ENCODE peak calls at places on chromosomes 1 and 21, in six cellular contexts. P, U, F, G, W and N are unnamed samples.

GRCh38 chr1:15704526-15705183 is 20.5 kb downstream of the PLEKHM2 start:
- DNase-seq in P (no peak), U (no peak), F (no peak), G (no peak), W (no peak), N (no peak)

GRCh38 chr1:63713627-63714481 is 60.0 kb upstream of the ROR1 start:
- DNase-seq in P (no peak), U (peak; percentile 49), F (no peak), G (no peak), W (peak; percentile 87), N (no peak)

GRCh38 chr1:206963119-206963712 is 7.0 kb downstream of the FCAMR start:
- DNase-seq in P (no peak), U (no peak), F (no peak), G (no peak), W (peak; percentile 15), N (no peak)

GRCh38 chr1:114334297-114334696 is 176.7 kb downstream of the TRIM33 start:
- DNase-seq in P (no peak), U (no peak), F (no peak), G (no peak), W (no peak), N (no peak)

GRCh38 chr1:12472798-12473551 is 145.0 kb downstream of the DHRS3 start:
- DNase-seq in P (no peak), U (no peak), F (peak; percentile 69), G (no peak), W (no peak), N (peak; percentile 59)

GRCh38 chr1:3192825-3193224 is 123.8 kb downstream of the PRDM16 start:
- DNase-seq in P (no peak), U (no peak), F (no peak), G (no peak), W (no peak), N (no peak)

GRCh38 chr1:95829581-95829980 is 595.6 kb downstream of the RWDD3 start:
- DNase-seq in P (no peak), U (no peak), F (no peak), G (no peak), W (no peak), N (no peak)

GRCh38 chr1:161890574-161890973 is 124.5 kb downstream of the ATF6 start:
- DNase-seq in P (no peak), U (no peak), F (no peak), G (no peak), W (no peak), N (no peak)

GRCh38 chr1:154736840-154737239 is 128.9 kb upstream of the ADAR start:
- DNase-seq in P (no peak), U (no peak), F (no peak), G (no peak), W (peak; percentile 83), N (no peak)

GRCh38 chr1:52632732-52633290 is at the start of gene SHISAL2A:
- DNase-seq in P (peak; percentile 19), U (no peak), F (peak; percentile 83), G (peak; percentile 82), W (peak; percentile 39), N (peak; percentile 78)

GRCh38 chr21:34372321-34372720 is 3.0 kb upstream of the SMIM11 start:
- DNase-seq in P (no peak), U (no peak), F (no peak), G (peak; percentile 27), W (no peak), N (no peak)

GRCh38 chr1:26748351-26748750 is 39.4 kb upstream of the PIGV start:
- DNase-seq in P (no peak), U (no peak), F (no peak), G (no peak), W (no peak), N (no peak)

GRCh38 chr1:75632350-75632949 is 21.5 kb upstream of the SLC44A5 start:
- DNase-seq in P (no peak), U (no peak), F (no peak), G (no peak), W (peak; percentile 57), N (no peak)

GRCh38 chr1:96073100-96073499 is 648.5 kb upstream of the PTBP2 start:
- DNase-seq in P (no peak), U (no peak), F (no peak), G (no peak), W (no peak), N (no peak)

GRCh38 chr1:20662110-20662475 is 924 bp upstream of the DDOST start:
- DNase-seq in P (no peak), U (no peak), F (no peak), G (no peak), W (no peak), N (no peak)

GRCh38 chr1:182431278-182431677 is 18.7 kb upstream of the RGSL1 start:
- DNase-seq in P (no peak), U (no peak), F (no peak), G (no peak), W (no peak), N (no peak)

GRCh38 chr21:34204021-34204420 is 130.6 kb downstream of the MRPS6 start:
- DNase-seq in P (no peak), U (peak; percentile 51), F (no peak), G (no peak), W (no peak), N (no peak)

GRCh38 chr1:175742790-175743459 is 470 bp downstream of the TNR start:
- DNase-seq in P (no peak), U (no peak), F (no peak), G (peak; percentile 59), W (peak; percentile 71), N (no peak)

GRCh38 chr1:169031566-169032224 is 74.8 kb upstream of the ATP1B1 start:
- DNase-seq in P (no peak), U (no peak), F (no peak), G (no peak), W (no peak), N (no peak)

GRCh38 chr1:192477630-192478029 is 97.9 kb upstream of the RGS1 start:
- DNase-seq in P (no peak), U (no peak), F (no peak), G (no peak), W (peak; percentile 70), N (peak; percentile 20)

GRCh38 chr1:2271134-2271785 is 43.1 kb downstream of the SKI start:
- DNase-seq in P (peak; percentile 7), U (no peak), F (no peak), G (no peak), W (no peak), N (no peak)

GRCh38 chr1:230208619-230209261 is 141.7 kb downstream of the GALNT2 start:
- DNase-seq in P (no peak), U (no peak), F (peak; percentile 71), G (no peak), W (no peak), N (no peak)

GRCh38 chr1:6111571-6111970 is 65.9 kb downstream of the KCNAB2 start:
- DNase-seq in P (peak; percentile 6), U (no peak), F (peak; percentile 33), G (no peak), W (no peak), N (no peak)

GRCh38 chr1:26049531-26050254 is 3.8 kb upstream of the SLC30A2 start:
- DNase-seq in P (peak; percentile 41), U (no peak), F (no peak), G (no peak), W (no peak), N (no peak)

GRCh38 chr1:207990455-207990854 is 79.5 kb upstream of the CD34 start:
- DNase-seq in P (no peak), U (no peak), F (no peak), G (no peak), W (no peak), N (no peak)

GRCh38 chr1:33130297-33130696 is 49.3 kb downstream of the AZIN2 start:
- DNase-seq in P (peak; percentile 36), U (no peak), F (no peak), G (no peak), W (no peak), N (no peak)

GRCh38 chr1:118859999-118860398 is 128.1 kb downstream of the TBX15 start:
- DNase-seq in P (no peak), U (no peak), F (no peak), G (no peak), W (no peak), N (no peak)

GRCh38 chr1:230495021-230495550 is 69.0 kb upstream of the PGBD5 start:
- DNase-seq in P (no peak), U (no peak), F (no peak), G (no peak), W (no peak), N (no peak)

GRCh38 chr1:2556277-2557145 is at the start of gene TNFRSF14:
- DNase-seq in P (peak; percentile 46), U (peak; percentile 65), F (peak; percentile 87), G (no peak), W (peak; percentile 51), N (peak; percentile 79)

GRCh38 chr1:221272940-221273339 is 393.7 kb downstream of the HLX start:
- DNase-seq in P (no peak), U (no peak), F (no peak), G (no peak), W (peak; percentile 8), N (no peak)

GRCh38 chr1:227945891-227946623 is 1.7 kb downstream of the WNT9A start:
- DNase-seq in P (peak; percentile 87), U (peak; percentile 80), F (peak; percentile 47), G (no peak), W (peak; percentile 32), N (no peak)

GRCh38 chr1:27889506-27889905 is 17.2 kb downstream of the THEMIS2 start:
- DNase-seq in P (no peak), U (no peak), F (no peak), G (no peak), W (no peak), N (no peak)
- H3K4me1 ChIP-seq in P (no peaks in the 10 kb centered on the region), U (no peaks in the 10 kb centered on the region), F (peaks cover 75% of the 10 kb centered on the region), G (no peaks in the 10 kb centered on the region), W (no peaks in the 10 kb centered on the region), N (peaks cover 37% of the 10 kb centered on the region)

DNA sequence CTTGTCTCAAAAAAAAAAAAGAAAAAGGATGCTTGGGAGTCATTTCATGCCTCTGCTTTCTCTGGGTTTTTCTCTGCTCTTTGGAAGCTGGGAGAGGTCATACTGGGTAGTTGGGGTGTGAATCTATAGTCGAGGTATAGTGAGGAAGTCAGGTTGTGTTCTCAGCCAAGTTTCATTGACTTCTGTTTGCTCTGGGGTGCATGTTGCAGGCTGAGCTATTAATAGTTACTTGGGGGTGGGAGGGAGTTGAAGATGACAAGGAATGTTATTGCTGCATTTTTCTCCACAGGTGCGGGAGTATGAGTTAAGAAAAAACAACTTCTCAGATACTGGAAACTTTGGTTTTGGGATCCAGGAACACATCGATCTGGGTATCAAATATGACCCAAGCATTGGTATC is 2.8 kb downstream of the RPL11 start:
- DNase-seq in P (no peak), U (no peak), F (no peak), G (no peak), W (no peak), N (no peak)
- H3K4me3 ChIP-seq in P (peak overlapping the region; percentile 88), U (no peak overlapping the region), F (no peak overlapping the region), G (no peak overlapping the region), W (no peak overlapping the region), N (no peak overlapping the region)

GRCh38 chr1:151936653-151937052 is 27.3 kb upstream of the THEM4 start:
- DNase-seq in P (no peak), U (no peak), F (no peak), G (no peak), W (no peak), N (no peak)
- H3K4me1 ChIP-seq in P (no peaks in the 10 kb centered on the region), U (peaks cover 22% of the 10 kb centered on the region), F (no peaks in the 10 kb centered on the region), G (no peaks in the 10 kb centered on the region), W (peaks cover 15% of the 10 kb centered on the region), N (no peaks in the 10 kb centered on the region)

DNA sequence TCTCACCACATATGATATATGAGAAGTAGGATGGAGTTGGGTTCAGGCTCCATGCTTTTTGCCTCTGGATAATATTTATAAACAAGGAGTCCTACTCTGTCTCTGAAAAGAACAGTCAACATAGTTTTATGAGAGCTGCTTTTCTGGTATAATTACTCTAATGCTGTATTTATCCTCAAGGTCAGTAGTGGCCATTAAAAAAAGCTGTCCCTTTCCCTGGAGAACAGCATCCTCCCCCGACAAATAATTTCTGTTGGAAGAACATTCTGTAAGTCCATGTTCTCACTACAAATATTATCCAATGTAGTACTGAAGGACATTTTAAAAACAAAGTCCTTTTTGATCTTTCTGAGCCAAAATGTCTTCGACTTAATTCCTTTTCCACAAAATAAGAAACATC is 9.0 kb upstream of the RGS5 start:
- DNase-seq in P (no peak), U (no peak), F (no peak), G (no peak), W (no peak), N (no peak)
- H3K4me3 ChIP-seq in P (no peak overlapping the region), U (no peak overlapping the region), F (no peak overlapping the region), G (no peak overlapping the region), W (no peak overlapping the region), N (no peak overlapping the region)